ENCODE peak calls at places on chromosomes 3 and 15, in eight cellular contexts. F, B, I, U, V, Z, W and P are unnamed samples. For H3K9me3, the result is how much of the 10 kb centered on the place peaks cover.

GRCh38 chr15:89486726-89487050 is 9.7 kb downstream of the RHCG start:
- DNase-seq in V (no peak), U (peak), B (peak), Z (peak), W (no peak), F (peak), I (no peak), P (peak)

GRCh38 chr3:186220886-186221285 is 112.0 kb upstream of the ETV5 start:
- DNase-seq in V (no peak), U (no peak), B (no peak), F (peak), I (no peak), W (peak), Z (peak), P (no peak)

GRCh38 chr15:66454143-66454542 is 43.4 kb downstream of the SNAPC5 start:
- DNase-seq in W (no peak), I (no peak), B (peak), Z (no peak), V (no peak), F (peak), U (no peak), P (no peak)

GRCh38 chr3:45664558-45664957 is 24.6 kb upstream of the SACM1L start:
- DNase-seq in B (no peak), V (no peak), I (no peak), F (no peak), U (peak), Z (no peak), W (no peak), P (no peak)

GRCh38 chr3:23085256-23085655 is 117.9 kb upstream of the UBE2E2 start:
- DNase-seq in U (no peak), W (no peak), F (no peak), I (no peak), V (no peak), Z (no peak), B (no peak), P (no peak)

GRCh38 chr3:51434746-51435323 is 43.8 kb downstream of the RBM15B start:
- DNase-seq in F (peak), B (peak), Z (peak), I (no peak), U (peak), V (no peak), W (no peak), P (peak)

GRCh38 chr3:8480699-8481098 is 20.9 kb upstream of the LMCD1 start:
- DNase-seq in W (no peak), F (no peak), I (no peak), B (no peak), U (no peak), V (no peak), Z (no peak), P (no peak)

GRCh38 chr15:68325721-68326120 is 48.2 kb downstream of the FEM1B start:
- DNase-seq in I (no peak), U (no peak), Z (no peak), B (no peak), W (no peak), V (peak), F (peak), P (no peak)

GRCh38 chr15:96699871-96700401 is 369.4 kb downstream of the NR2F2 start:
- DNase-seq in W (no peak), U (no peak), I (no peak), B (no peak), V (no peak), F (no peak), Z (no peak), P (no peak)

GRCh38 chr3:133547432-133548041 is 25.9 kb upstream of the CDV3 start:
- DNase-seq in B (no peak), I (no peak), Z (peak), U (no peak), V (peak), W (peak), F (peak), P (no peak)

GRCh38 chr3:192571197-192571791 is 156.0 kb downstream of the FGF12 start:
- DNase-seq in W (peak), B (peak), U (peak), V (peak), Z (no peak), F (peak), I (peak), P (no peak)

GRCh38 chr3:187615630-187616029 is 54.6 kb downstream of the SST start:
- DNase-seq in V (no peak), I (no peak), F (no peak), W (no peak), Z (no peak), U (no peak), B (no peak), P (no peak)

GRCh38 chr15:92909131-92909781 is 9.1 kb downstream of the CHD2 start:
- DNase-seq in W (no peak), U (no peak), V (no peak), B (peak), F (peak), Z (no peak), I (no peak), P (peak)

GRCh38 chr3:106711650-106712049 is 665.6 kb upstream of the CCDC54 start:
- DNase-seq in B (peak), I (no peak), F (peak), U (no peak), Z (no peak), W (no peak), V (no peak), P (no peak)

GRCh38 chr3:189298469-189299375 is 127.0 kb downstream of the TPRG1 start:
- DNase-seq in B (peak), F (peak), Z (no peak), I (no peak), V (no peak), U (no peak), W (no peak), P (no peak)

GRCh38 chr3:127747751-127748521 is 74.4 kb downstream of the MGLL start:
- DNase-seq in I (peak), B (peak), F (peak), W (peak), U (peak), V (peak), Z (no peak), P (no peak)

GRCh38 chr3:171101982-171102610 is 75.6 kb upstream of the SLC2A2 start:
- DNase-seq in W (no peak), I (no peak), F (peak), V (no peak), U (no peak), B (peak), Z (no peak), P (no peak)

GRCh38 chr3:141915766-141916165 is 39.3 kb downstream of the ATP1B3 start:
- DNase-seq in F (no peak), W (no peak), U (peak), I (no peak), Z (no peak), V (no peak), B (no peak), P (no peak)

GRCh38 chr3:185820973-185821758 is 3.7 kb downstream of the IGF2BP2 start:
- DNase-seq in I (no peak), B (peak), F (peak), Z (no peak), W (no peak), U (no peak), V (no peak), P (peak)

GRCh38 chr15:74128785-74129350 is 1.5 kb upstream of the ISLR2 start:
- DNase-seq in I (no peak), B (no peak), Z (no peak), U (no peak), V (no peak), F (no peak), W (no peak), P (no peak)

GRCh38 chr3:37862712-37863551 is 1.3 kb downstream of the CTDSPL start:
- DNase-seq in I (no peak), V (peak), U (peak), Z (peak), F (peak), W (peak), B (peak), P (no peak)

GRCh38 chr3:37072892-37073291 is 79.6 kb downstream of the MLH1 start:
- DNase-seq in W (no peak), V (no peak), U (no peak), Z (no peak), F (peak), I (no peak), B (peak), P (peak)

GRCh38 chr3:170321326-170322034 is 36.0 kb upstream of the SKIL start:
- DNase-seq in I (no peak), F (no peak), W (no peak), U (no peak), V (no peak), B (peak), Z (no peak), P (no peak)

GRCh38 chr3:179687967-179688535 is 35.2 kb downstream of the USP13 start:
- DNase-seq in U (no peak), V (no peak), W (no peak), F (no peak), B (no peak), Z (no peak), I (no peak), P (no peak)

GRCh38 chr3:17730318-17730967 is 12.0 kb downstream of the TBC1D5 start:
- DNase-seq in V (peak), U (peak), B (no peak), W (peak), I (no peak), F (no peak), Z (no peak), P (no peak)
- H3K9me3 ChIP-seq in V (under half), U (under half), B (under half), W (under half), I (under half), F (under half), Z (under half), P (under half)

GRCh38 chr3:104575631-104576030 is 791.1 kb upstream of the ALCAM start:
- DNase-seq in B (no peak), W (no peak), U (no peak), I (no peak), V (no peak), Z (no peak), F (no peak), P (no peak)
- H3K9me3 ChIP-seq in B (under half), W (under half), U (under half), I (under half), V (under half), Z (under half), F (under half), P (under half)

GRCh38 chr3:125416235-125416634 is 41.1 kb upstream of the ZNF148 start:
- DNase-seq in Z (no peak), I (no peak), W (no peak), B (no peak), U (no peak), V (no peak), F (no peak), P (no peak)

GRCh38 chr3:125406070-125406469 is 30.9 kb upstream of the ZNF148 start:
- DNase-seq in V (no peak), U (no peak), Z (no peak), W (no peak), F (no peak), I (no peak), B (no peak), P (no peak)

GRCh38 chr3:125414671-125415070 is 39.5 kb upstream of the ZNF148 start:
- DNase-seq in W (no peak), V (no peak), U (no peak), F (no peak), Z (no peak), I (no peak), B (no peak), P (no peak)

GRCh38 chr3:125410922-125411321 is 35.8 kb upstream of the ZNF148 start:
- DNase-seq in F (no peak), W (no peak), V (no peak), Z (no peak), I (no peak), B (no peak), U (no peak), P (no peak)
- H3K9me3 ChIP-seq in F (under half), W (under half), V (under half), Z (under half), I (under half), B (under half), U (under half), P (under half)

DNA sequence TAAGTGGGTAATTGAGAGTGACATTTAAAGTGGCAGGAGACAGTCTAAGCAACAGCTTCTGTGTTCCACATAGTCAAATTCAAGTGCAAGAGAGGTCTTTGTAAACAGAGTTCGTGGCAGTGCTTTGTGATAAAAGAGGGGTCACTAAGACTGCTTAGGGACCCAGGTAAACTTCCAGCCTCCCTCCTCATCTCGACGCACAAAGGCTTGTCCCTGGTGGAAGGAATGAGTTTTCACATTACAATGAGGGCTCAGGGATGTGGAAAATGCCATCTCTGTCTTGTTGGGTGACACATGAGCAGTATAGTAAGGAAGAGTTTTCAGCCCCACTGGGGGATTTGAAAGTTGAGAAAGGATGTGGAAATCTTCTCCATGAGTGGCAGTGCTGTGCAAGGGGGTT is 7.3 kb downstream of the GMNC start:
- DNase-seq in Z (no peak), V (no peak), I (no peak), F (no peak), W (no peak), B (no peak), U (no peak), P (no peak)
- H3K9me3 ChIP-seq in Z (under half), V (under half), I (under half), F (under half), W (under half), B (under half), U (under half), P (under half)

DNA sequence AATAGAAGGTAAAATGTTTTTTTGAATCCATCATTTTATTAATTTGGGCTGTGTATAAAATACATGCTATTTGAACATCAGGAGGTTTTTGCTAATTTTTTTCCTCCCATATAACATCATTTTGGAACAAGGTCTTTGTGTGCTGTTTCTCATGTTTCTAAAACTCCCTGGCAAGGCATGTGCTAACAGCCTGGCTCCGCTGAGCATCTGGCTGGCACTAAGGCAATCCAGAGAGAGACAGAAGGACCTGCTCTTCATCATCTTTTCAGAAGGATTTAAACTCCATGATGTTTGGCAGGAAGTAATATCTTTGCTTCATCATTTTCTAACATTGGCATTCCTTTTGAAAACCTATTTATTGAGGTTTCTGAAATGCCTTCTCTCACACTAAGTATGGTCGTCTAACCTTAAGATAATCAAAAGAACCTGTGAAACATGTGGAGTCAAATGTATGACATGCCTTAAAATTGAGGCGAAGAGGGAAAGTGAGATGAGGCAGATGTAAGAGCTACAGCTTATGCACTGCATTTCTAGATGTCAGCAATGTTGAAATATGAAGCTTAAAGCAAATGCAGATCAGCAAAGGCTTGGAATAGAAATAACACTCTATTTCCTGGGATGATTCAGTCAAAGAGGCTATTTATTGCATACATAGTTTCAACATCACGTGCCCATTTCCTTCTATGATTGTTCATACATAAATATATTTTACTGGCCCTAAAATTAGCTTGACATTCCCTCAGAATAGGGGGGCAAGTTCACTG is 592.0 kb downstream of the ZNF385D start:
- DNase-seq in B (no peak), V (no peak), U (no peak), I (no peak), Z (no peak), W (no peak), F (peak), P (no peak)
- H3K9me3 ChIP-seq in B (under half), V (under half), U (under half), I (under half), Z (under half), W (under half), F (under half), P (under half)

DNA sequence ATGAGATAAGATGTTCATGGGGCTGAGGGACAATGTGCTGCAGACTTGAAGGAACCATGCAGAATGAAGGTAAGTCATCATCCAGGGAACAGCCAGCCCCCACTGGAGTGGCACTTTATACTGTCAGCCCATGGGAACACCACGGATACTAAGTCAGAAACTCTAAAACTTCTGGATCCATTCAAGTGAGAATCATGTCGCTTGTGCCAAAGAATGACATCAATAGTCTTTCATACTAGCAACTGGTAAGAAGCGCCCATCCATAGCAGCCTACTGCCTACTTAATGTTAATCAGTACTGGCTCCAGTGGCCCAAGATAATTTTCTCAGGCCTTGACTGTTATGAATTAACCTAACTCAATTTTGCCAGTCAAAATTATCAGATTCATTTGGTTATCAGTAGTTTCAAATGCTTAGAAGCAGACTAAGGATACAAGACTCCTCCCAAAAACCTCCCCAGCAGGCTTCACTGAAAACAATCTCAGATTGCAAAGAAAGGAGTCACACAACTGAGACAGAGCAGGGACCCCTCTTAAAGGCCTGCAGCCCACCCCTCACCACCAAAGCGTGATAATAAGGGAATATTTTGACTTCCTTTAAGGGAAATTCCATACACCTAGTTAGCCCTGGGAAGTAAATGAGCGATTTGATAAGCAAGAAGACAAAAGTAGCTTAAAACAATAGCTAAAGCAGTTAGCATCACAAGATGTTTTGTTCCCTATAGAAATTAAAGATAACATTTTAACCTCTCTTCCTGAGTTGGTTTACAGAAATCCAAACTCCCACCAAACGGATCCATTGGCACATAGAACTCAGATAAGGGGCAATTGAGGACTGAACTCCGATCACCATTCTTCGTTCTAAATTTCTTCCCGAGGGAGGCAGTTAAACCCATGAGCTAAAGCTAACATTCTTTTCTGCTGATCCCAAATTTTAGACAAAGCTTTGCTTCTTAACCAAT is 98.8 kb downstream of the TGFBR2 start:
- DNase-seq in V (no peak), Z (no peak), B (no peak), I (no peak), U (no peak), F (no peak), W (no peak), P (no peak)
- H3K9me3 ChIP-seq in V (under half), Z (under half), B (under half), I (under half), U (under half), F (under half), W (under half), P (under half)

GRCh38 chr15:99580061-99580460 is 14.3 kb downstream of the MEF2A start:
- DNase-seq in U (no peak), W (no peak), V (no peak), I (no peak), Z (no peak), B (no peak), F (no peak), P (no peak)
- H3K9me3 ChIP-seq in U (under half), W (under half), V (under half), I (under half), Z (under half), B (under half), F (under half), P (under half)

DNA sequence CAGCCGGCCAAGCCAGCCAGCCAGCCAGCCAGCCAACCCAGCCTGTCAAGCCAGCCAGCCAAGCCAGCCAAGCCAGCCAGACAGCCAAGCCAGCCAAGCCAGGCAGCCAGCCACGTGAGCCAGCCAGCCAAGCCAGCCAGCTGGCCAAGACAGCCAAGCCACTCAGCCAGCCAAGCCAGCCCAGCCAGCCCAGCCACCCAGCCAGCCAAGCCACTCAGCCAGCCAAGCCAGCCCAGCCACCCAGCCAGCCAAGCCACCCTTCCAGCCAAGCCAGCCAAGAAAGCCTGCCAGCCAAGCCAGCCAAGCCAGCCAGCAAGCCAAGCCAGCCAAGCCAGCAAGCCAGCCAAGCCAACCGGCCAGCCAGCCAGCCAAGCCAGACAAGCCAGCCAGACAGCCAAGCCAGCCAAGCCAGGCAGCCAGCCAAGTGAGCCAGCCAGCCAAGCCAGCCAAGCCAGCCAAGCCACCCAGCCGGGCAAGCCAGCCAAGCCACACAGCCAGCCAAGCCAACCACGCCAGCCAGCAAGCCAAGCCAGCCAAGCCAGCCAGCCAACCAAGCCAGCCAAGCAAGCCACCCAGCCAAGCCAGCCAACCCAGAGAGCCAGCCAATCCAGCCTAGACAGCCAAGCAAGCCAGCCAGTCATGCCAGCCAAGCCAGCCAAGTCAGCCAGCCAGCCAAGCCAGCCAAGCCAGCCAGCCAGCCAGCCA is 199.5 kb downstream of the GOLGA6L6 start:
- DNase-seq in F (no peak), B (peak), W (peak), U (no peak), I (peak), Z (peak), V (peak), P (no peak)
- H3K9me3 ChIP-seq in F (under half), B (under half), W (under half), U (under half), I (under half), Z (under half), V (under half), P (half or more)